ENCODE peak calls at places on chromosome 10, in nine cellular contexts. Q is stimulated activated CD4-positive, alpha-beta T cell treated with anti-CD3 and anti-CD28 coated beads, TNF-alpha, amount 100 ng/mL, for 4 hours; B is choroid plexus epithelial cell; X is left cardiac atrium; J is SW480; K is RWPE1; W is activated gamma-delta T cell treated with Interleukin-2 at 50 U/mL for 16 hours; O is non-pigmented ciliary epithelial cell; Y is fibroblast of lung. H is an unnamed sample.
A peak's percentile ranks its signal among the peaks of the same experiment; 100 is the strongest.

GRCh38 chr10:63515002-63515763 is 6.0 kb upstream of the REEP3 start:
- DNase-seq in Q (no peak), B (peak; percentile 86), X (no peak), J (no peak), K (no peak), W (no peak), O (no peak), Y (peak; percentile 31), H (no peak)

GRCh38 chr10:62306663-62307062 is 38.0 kb upstream of the RTKN2 start:
- DNase-seq in Q (no peak), B (peak; percentile 5), X (no peak), J (no peak), K (no peak), W (no peak), O (no peak), Y (no peak), H (no peak)

GRCh38 chr10:77577666-77578229 is 59.9 kb downstream of the KCNMA1 start:
- DNase-seq in Q (no peak), B (no peak), X (no peak), J (no peak), K (no peak), W (no peak), O (no peak), Y (no peak), H (no peak)

GRCh38 chr10:88565072-88565471 is 18.0 kb downstream of the RNLS start:
- DNase-seq in Q (no peak), B (peak; percentile 75), X (no peak), J (peak; percentile 30), K (peak; percentile 51), W (no peak), O (no peak), Y (peak; percentile 69), H (no peak)

GRCh38 chr10:93379366-93380042 is 102.6 kb downstream of the MYOF start:
- DNase-seq in Q (no peak), B (peak; percentile 86), X (no peak), J (no peak), K (peak; percentile 60), W (no peak), O (peak; percentile 67), Y (peak; percentile 63), H (no peak)

GRCh38 chr10:99906470-99906869 is 103.3 kb downstream of the DNMBP start:
- DNase-seq in Q (no peak), B (peak; percentile 98), X (peak; percentile 26), J (no peak), K (peak; percentile 97), W (no peak), O (peak; percentile 89), Y (peak; percentile 88), H (no peak)

GRCh38 chr10:101224910-101225823 is 4.1 kb downstream of the LBX1 start:
- DNase-seq in Q (no peak), B (no peak), X (no peak), J (no peak), K (no peak), W (no peak), O (no peak), Y (no peak), H (no peak)

GRCh38 chr10:2936816-2937215 is 130.5 kb upstream of the PFKP start:
- DNase-seq in Q (no peak), B (peak; percentile 10), X (no peak), J (no peak), K (no peak), W (no peak), O (no peak), Y (no peak), H (no peak)

GRCh38 chr10:69801434-69802315 is at the start of gene COL13A1:
- DNase-seq in Q (no peak), B (peak; percentile 55), X (peak; percentile 70), J (peak; percentile 69), K (peak; percentile 85), W (no peak), O (no peak), Y (peak; percentile 71), H (no peak)

GRCh38 chr10:61964949-61965693 is 63.6 kb downstream of the ARID5B start:
- DNase-seq in Q (no peak), B (no peak), X (no peak), J (no peak), K (no peak), W (no peak), O (no peak), Y (no peak), H (no peak)

GRCh38 chr10:75406158-75407065 is 4.8 kb upstream of the ZNF503 start:
- DNase-seq in Q (no peak), B (no peak), X (no peak), J (no peak), K (no peak), W (no peak), O (no peak), Y (no peak), H (no peak)

GRCh38 chr10:11881477-11882417 is 58.6 kb downstream of the PROSER2 start:
- DNase-seq in Q (no peak), B (peak; percentile 46), X (no peak), J (peak; percentile 89), K (peak; percentile 92), W (no peak), O (no peak), Y (no peak), H (no peak)

GRCh38 chr10:113947138-113948011 is 92.9 kb downstream of the NHLRC2 start:
- DNase-seq in Q (no peak), B (no peak), X (peak; percentile 33), J (peak; percentile 78), K (no peak), W (no peak), O (no peak), Y (peak; percentile 24), H (no peak)

GRCh38 chr10:131169146-131169545 is 142.4 kb downstream of the TCERG1L start:
- DNase-seq in Q (no peak), B (no peak), X (no peak), J (no peak), K (no peak), W (no peak), O (no peak), Y (no peak), H (no peak)

GRCh38 chr10:119859422-119860258 is 13.0 kb downstream of the MCMBP start:
- DNase-seq in Q (no peak), B (peak; percentile 75), X (no peak), J (peak; percentile 59), K (peak; percentile 30), W (no peak), O (no peak), Y (peak; percentile 73), H (no peak)

GRCh38 chr10:29355436-29355991 is 66.6 kb downstream of the LYZL1 start:
- DNase-seq in Q (no peak), B (peak; percentile 35), X (no peak), J (no peak), K (no peak), W (no peak), O (no peak), Y (no peak), H (no peak)

GRCh38 chr10:58516118-58516517 is 3.4 kb downstream of the BICC1 start:
- DNase-seq in Q (no peak), B (no peak), X (no peak), J (no peak), K (no peak), W (no peak), O (no peak), Y (no peak), H (no peak)

GRCh38 chr10:72480861-72481260 is 126.1 kb upstream of the DNAJB12 start:
- DNase-seq in Q (no peak), B (no peak), X (no peak), J (no peak), K (no peak), W (no peak), O (no peak), Y (no peak), H (no peak)

GRCh38 chr10:61869772-61870520 is 31.6 kb upstream of the ARID5B start:
- DNase-seq in Q (no peak), B (peak; percentile 79), X (no peak), J (peak; percentile 8), K (no peak), W (no peak), O (peak; percentile 35), Y (peak; percentile 66), H (no peak)

GRCh38 chr10:6612371-6612770 is 32.3 kb upstream of the PRKCQ start:
- DNase-seq in Q (no peak), B (no peak), X (no peak), J (peak; percentile 5), K (no peak), W (no peak), O (no peak), Y (no peak), H (no peak)

GRCh38 chr10:124521429-124521871 is 59.8 kb downstream of the LHPP start:
- DNase-seq in Q (no peak), B (no peak), X (no peak), J (no peak), K (no peak), W (no peak), O (no peak), Y (no peak), H (no peak)

GRCh38 chr10:101080933-101081546 is 19.3 kb downstream of the KAZALD1 start:
- DNase-seq in Q (no peak), B (peak; percentile 29), X (no peak), J (no peak), K (peak; percentile 58), W (no peak), O (no peak), Y (peak; percentile 39), H (no peak)

GRCh38 chr10:12969951-12970350 is 31.6 kb downstream of the CCDC3 start:
- DNase-seq in Q (no peak), B (peak; percentile 46), X (no peak), J (no peak), K (no peak), W (no peak), O (no peak), Y (peak; percentile 24), H (no peak)

GRCh38 chr10:121886997-121887622 is 40.7 kb downstream of the ATE1 start:
- DNase-seq in Q (no peak), B (peak; percentile 89), X (peak; percentile 48), J (peak; percentile 32), K (peak; percentile 76), W (peak; percentile 28), O (peak; percentile 44), Y (peak; percentile 69), H (peak; percentile 28)

GRCh38 chr10:60314306-60314940 is 75.3 kb downstream of the ANK3 start:
- DNase-seq in Q (no peak), B (peak; percentile 69), X (no peak), J (peak; percentile 29), K (peak; percentile 62), W (no peak), O (peak; percentile 40), Y (peak; percentile 82), H (no peak)

GRCh38 chr10:72702868-72703581 is 11.1 kb downstream of the MCU start:
- DNase-seq in Q (no peak), B (peak; percentile 72), X (no peak), J (no peak), K (no peak), W (no peak), O (no peak), Y (peak; percentile 64), H (no peak)

GRCh38 chr10:116723428-116724281 is 18.7 kb downstream of the HSPA12A start:
- DNase-seq in Q (no peak), B (no peak), X (no peak), J (peak; percentile 83), K (no peak), W (peak; percentile 32), O (no peak), Y (no peak), H (peak; percentile 18)

GRCh38 chr10:70558871-70559810 is 43.4 kb downstream of the PRF1 start:
- DNase-seq in Q (peak; percentile 42), B (peak; percentile 58), X (peak; percentile 58), J (peak; percentile 81), K (peak; percentile 60), W (peak; percentile 73), O (no peak), Y (peak; percentile 57), H (peak; percentile 55)

GRCh38 chr10:11317936-11318670 is 293.3 kb downstream of the USP6NL start:
- DNase-seq in Q (no peak), B (no peak), X (no peak), J (no peak), K (no peak), W (no peak), O (no peak), Y (no peak), H (no peak)

GRCh38 chr10:114100848-114101741 is 57.4 kb downstream of the ADRB1 start:
- DNase-seq in Q (no peak), B (peak; percentile 48), X (peak; percentile 61), J (peak; percentile 68), K (no peak), W (no peak), O (peak; percentile 18), Y (peak; percentile 26), H (no peak)

GRCh38 chr10:97854735-97855134 is 5.1 kb downstream of the GOLGA7B start:
- DNase-seq in Q (no peak), B (no peak), X (no peak), J (no peak), K (no peak), W (no peak), O (no peak), Y (no peak), H (no peak)